ENCODE peak calls at places on chromosomes 16 and 17, in six cellular contexts. P, F, I, G, S and C are unnamed samples.

GRCh38 chr16:85149776-85150175 is 37.5 kb upstream of the CIBAR2 start:
- DNase-seq in P (no peak), F (peak; percentile 79), I (no peak), G (no peak), S (no peak), C (no peak)

GRCh38 chr16:84553873-84554399 is 49.5 kb upstream of the MEAK7 start:
- DNase-seq in P (no peak), F (no peak), I (peak; percentile 76), G (no peak), S (no peak), C (no peak)

GRCh38 chr16:68436581-68436980 is 11.7 kb downstream of the SMPD3 start:
- DNase-seq in P (no peak), F (no peak), I (no peak), G (no peak), S (no peak), C (no peak)

GRCh38 chr17:16477666-16478065 is 14.3 kb downstream of the LRRC75A start:
- DNase-seq in P (no peak), F (no peak), I (no peak), G (no peak), S (no peak), C (no peak)

GRCh38 chr16:19281246-19281645 is 4.3 kb upstream of the CLEC19A start:
- DNase-seq in P (no peak), F (no peak), I (no peak), G (no peak), S (no peak), C (no peak)

GRCh38 chr17:34765291-34765690 is 185.9 kb downstream of the TMEM132E start:
- DNase-seq in P (no peak), F (no peak), I (no peak), G (no peak), S (no peak), C (no peak)

GRCh38 chr17:39134878-39135277 is 16.6 kb downstream of the PLXDC1 start:
- DNase-seq in P (no peak), F (no peak), I (no peak), G (no peak), S (no peak), C (no peak)

GRCh38 chr17:81858967-81859905 is 1.1 kb downstream of the P4HB start:
- DNase-seq in P (peak; percentile 31), F (no peak), I (no peak), G (peak; percentile 82), S (no peak), C (no peak)

GRCh38 chr17:75563063-75563758 is 24.4 kb upstream of the MYO15B start:
- DNase-seq in P (no peak), F (no peak), I (no peak), G (no peak), S (no peak), C (no peak)

GRCh38 chr17:72507370-72507769 is 386.6 kb downstream of the SOX9 start:
- DNase-seq in P (no peak), F (no peak), I (no peak), G (no peak), S (no peak), C (no peak)

GRCh38 chr16:57474671-57475661 is 11.3 kb downstream of the DOK4 start:
- DNase-seq in P (no peak), F (no peak), I (no peak), G (no peak), S (no peak), C (no peak)

GRCh38 chr16:49890876-49891275 is 35.0 kb upstream of the ZNF423 start:
- DNase-seq in P (peak; percentile 22), F (peak; percentile 53), I (no peak), G (no peak), S (no peak), C (peak; percentile 57)

GRCh38 chr16:78543066-78543465 is 443.6 kb downstream of the WWOX start:
- DNase-seq in P (no peak), F (no peak), I (no peak), G (peak; percentile 12), S (no peak), C (no peak)

GRCh38 chr16:72865835-72866234 is 182.1 kb downstream of the ZFHX3 start:
- DNase-seq in P (no peak), F (no peak), I (no peak), G (no peak), S (no peak), C (no peak)

DNA sequence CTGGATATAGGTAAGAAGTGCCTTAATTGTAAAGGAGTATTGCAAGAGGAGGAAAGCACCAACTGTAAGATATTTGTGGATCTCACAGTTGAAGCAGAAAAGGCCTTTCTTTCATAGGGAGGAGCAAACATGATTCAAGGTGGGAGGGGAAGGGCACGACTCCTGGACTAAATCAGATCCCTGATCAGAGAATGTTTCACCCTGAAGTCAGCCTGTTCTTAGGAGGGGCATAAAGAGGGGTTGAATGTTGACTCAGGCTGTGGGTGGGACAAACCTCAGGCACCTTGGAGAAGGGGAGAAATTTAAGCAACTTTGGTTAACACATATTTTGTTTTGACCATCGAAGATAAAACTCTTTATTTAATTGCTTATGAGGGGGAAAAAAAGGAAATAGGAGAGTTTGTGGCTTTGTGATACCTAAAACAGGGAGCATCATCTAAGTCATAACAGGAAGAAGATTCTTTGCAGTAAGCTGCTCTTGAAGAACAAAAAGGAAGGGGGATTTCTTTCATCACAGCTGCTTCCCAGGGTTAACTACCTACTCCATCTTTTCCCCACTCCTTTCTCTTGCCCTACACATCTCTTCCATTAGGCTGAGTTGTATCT is 158.6 kb upstream of the ZNF267 start:
- DNase-seq in P (peak; percentile 4), F (no peak), I (no peak), G (no peak), S (no peak), C (no peak)
- TF ChIP-seq CTCF in P (no peak), F (no peak), I (no peak), G (no peak), S (no peak), C (no peak)

DNA sequence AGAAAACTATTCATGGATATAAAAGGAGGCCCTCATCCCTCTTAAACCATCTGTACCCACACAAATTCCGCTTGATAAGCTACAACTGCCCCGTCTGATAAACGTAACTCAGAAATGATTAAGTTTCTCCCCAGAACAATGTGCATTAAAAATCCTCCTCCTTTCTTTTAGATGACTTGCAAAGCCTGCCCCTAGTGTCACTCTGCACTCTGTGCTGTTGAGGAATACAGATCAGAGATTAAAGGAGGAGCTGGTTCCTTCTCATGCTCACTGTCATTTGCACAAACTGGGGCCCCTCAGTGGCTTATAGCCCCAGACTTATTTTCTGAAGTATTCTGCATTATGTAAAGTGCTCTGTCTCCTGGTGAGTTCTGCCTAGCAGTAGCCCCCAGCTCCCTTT is 33.3 kb downstream of the CDRT15 start:
- DNase-seq in P (no peak), F (no peak), I (no peak), G (peak; percentile 7), S (no peak), C (no peak)
- TF ChIP-seq CTCF in P (peak; percentile 39), F (no peak), I (peak; percentile 63), G (peak; percentile 38), S (peak; percentile 51), C (no peak)

GRCh38 chr17:32591428-32591827 is 104.6 kb downstream of the CDK5R1 start:
- DNase-seq in P (no peak), F (no peak), I (no peak), G (no peak), S (no peak), C (no peak)

GRCh38 chr17:32590974-32591373 is 104.2 kb downstream of the CDK5R1 start:
- DNase-seq in P (no peak), F (no peak), I (no peak), G (no peak), S (no peak), C (no peak)

GRCh38 chr17:32586666-32587065 is 99.9 kb downstream of the CDK5R1 start:
- DNase-seq in P (peak; percentile 8), F (no peak), I (no peak), G (peak; percentile 23), S (no peak), C (no peak)

GRCh38 chr17:32588135-32588534 is 101.3 kb downstream of the CDK5R1 start:
- DNase-seq in P (no peak), F (no peak), I (no peak), G (no peak), S (no peak), C (no peak)

GRCh38 chr17:32588982-32589381 is 102.2 kb downstream of the CDK5R1 start:
- DNase-seq in P (no peak), F (no peak), I (no peak), G (no peak), S (no peak), C (peak; percentile 18)
- TF ChIP-seq CTCF in P (peak; percentile 11), F (no peak), I (no peak), G (peak; percentile 18), S (peak; percentile 51), C (peak; percentile 63)

DNA sequence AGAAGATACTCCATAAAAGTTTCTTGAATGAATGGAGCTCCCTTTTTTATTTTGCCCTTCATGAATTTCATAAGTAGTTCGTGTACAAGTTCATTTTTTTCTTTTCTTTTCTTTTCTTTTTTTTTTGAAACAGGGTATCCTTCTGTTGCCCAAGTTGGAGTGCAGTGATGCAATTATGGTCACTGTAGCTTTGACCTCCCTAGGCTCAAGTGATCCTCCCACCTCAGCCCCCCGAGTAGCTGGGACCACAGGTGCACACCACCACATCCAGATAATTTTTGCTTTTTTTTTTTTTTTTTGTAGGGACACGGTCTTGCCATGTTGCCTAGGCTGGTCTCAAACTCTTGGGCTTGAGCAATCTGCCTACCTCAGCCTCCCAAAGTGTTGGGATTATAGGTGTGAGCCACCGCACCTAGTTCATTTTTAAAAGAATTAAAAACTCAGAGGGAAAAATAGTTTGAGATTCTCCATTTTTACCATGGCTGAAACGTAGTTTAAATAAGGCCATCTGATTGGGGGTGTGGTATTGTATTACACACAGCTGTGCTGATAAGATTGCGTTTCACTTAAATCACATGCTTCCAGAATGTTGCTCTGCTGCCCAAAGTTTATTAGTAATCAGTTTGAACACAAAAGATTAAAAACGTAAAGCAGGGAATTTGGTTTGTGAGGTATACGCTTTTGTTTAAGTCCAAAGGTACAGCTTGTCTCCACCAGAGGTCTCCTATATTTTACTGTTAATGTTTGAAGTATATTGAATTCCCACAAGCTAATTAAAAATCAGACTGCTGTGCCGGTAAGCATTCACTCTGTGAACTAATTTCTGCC is 154.1 kb downstream of the SOCS1 start:
- DNase-seq in P (peak; percentile 87), F (no peak), I (no peak), G (peak; percentile 96), S (no peak), C (no peak)
- TF ChIP-seq CTCF in P (peak; percentile 35), F (no peak), I (no peak), G (peak; percentile 33), S (no peak), C (no peak)

DNA sequence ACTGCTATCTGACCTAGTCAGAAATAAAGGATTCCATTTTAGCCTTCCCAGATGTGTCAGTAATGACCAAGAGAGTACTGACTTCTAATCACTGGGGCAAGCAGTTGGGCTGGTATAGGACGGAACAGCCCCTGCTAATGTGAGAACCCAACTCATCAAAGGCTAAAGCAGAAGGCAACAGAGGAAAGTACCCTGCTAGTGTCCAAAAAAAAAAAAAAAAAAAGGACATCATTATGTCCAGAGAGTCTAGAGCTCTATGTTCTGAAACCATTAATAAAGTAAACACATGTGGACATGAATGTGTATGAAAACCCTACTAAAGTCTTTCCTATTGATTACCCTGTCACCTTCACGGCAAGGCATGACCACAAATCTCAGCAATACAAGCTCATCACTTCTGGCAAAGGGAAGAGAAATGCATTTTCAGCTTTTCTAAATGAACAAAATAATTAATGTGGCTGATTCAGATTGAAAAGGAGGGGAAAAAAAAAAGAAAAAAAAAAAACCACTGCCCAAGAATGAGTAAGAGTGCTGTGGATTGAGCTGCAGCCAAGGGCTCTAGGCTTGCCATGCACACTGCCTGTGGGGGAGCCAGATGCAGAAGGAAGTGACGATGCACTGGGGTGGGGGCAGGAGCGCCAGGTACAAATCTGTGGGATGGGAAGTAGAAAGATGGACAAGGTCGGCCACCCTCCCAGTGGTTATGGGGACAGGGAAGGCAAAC is 84.8 kb downstream of the CYTH1 start:
- DNase-seq in P (peak; percentile 53), F (no peak), I (no peak), G (no peak), S (no peak), C (no peak)
- TF ChIP-seq CTCF in P (no peak), F (no peak), I (no peak), G (no peak), S (no peak), C (no peak)

GRCh38 chr16:9647981-9648701 is 534.1 kb downstream of the GRIN2A start:
- DNase-seq in P (peak; percentile 2), F (no peak), I (no peak), G (peak; percentile 11), S (peak; percentile 3), C (peak; percentile 15)
- TF ChIP-seq CTCF in P (peak; percentile 34), F (peak; percentile 77), I (no peak), G (peak; percentile 48), S (peak; percentile 88), C (peak; percentile 72)